ENCODE peak calls at places on chromosomes 4 and X, in eight cellular contexts. M is NCI-H1105; D is EL; O is AG08396; Y is naive thymus-derived CD8-positive, alpha-beta T cell; X is stimulated activated CD8-positive, alpha-beta memory T cell treated with anti-CD3 and anti-CD28 coated beads, Interleukin-7, amount 100 ng/mL, for 1 hour; F is activated CD4-positive, alpha-beta T cell treated with anti-CD3 and anti-CD28 coated beads, Interleukin-2, amount 50 U/mL, for 1 hour; S is Calu3. K is an unnamed sample.

GRCh38 chr4:19236473-19236872 is 1015.2 kb upstream of the SLIT2 start:
- DNase-seq in M (no peak), D (no peak), O (no peak), Y (no peak), X (no peak), F (no peak), S (no peak), K (no peak)

GRCh38 chrX:136850441-136851175 is 29.9 kb downstream of the RBMX start:
- DNase-seq in M (no peak), D (no peak), O (no peak), Y (no peak), X (no peak), F (no peak), S (no peak), K (no peak)

GRCh38 chr4:140003851-140004579 is 150.0 kb downstream of the MAML3 start:
- DNase-seq in M (no peak), D (no peak), O (no peak), Y (no peak), X (no peak), F (no peak), S (no peak), K (no peak)

GRCh38 chrX:43349363-43349762 is 306.7 kb upstream of the MAOA start:
- DNase-seq in M (no peak), D (peak), O (peak), Y (peak), X (no peak), F (peak), S (peak), K (peak)

GRCh38 chr4:45741897-45742296 is 382.0 kb downstream of the GABRG1 start:
- DNase-seq in M (no peak), D (no peak), O (no peak), Y (no peak), X (no peak), F (no peak), S (no peak), K (no peak)

GRCh38 chrX:94053575-94053974 is 379.6 kb downstream of the FAM133A start:
- DNase-seq in M (no peak), D (no peak), O (no peak), Y (no peak), X (no peak), F (no peak), S (no peak), K (no peak)

GRCh38 chr4:167031534-167032156 is 202.6 kb downstream of the SPOCK3 start:
- DNase-seq in M (no peak), D (peak), O (no peak), Y (no peak), X (no peak), F (no peak), S (no peak), K (no peak)

GRCh38 chrX:153662266-153662665 is 11.3 kb downstream of the PNCK start:
- DNase-seq in M (no peak), D (peak), O (no peak), Y (peak), X (peak), F (peak), S (peak), K (no peak)

GRCh38 chrX:40474205-40474626 is 106.6 kb upstream of the ATP6AP2 start:
- DNase-seq in M (no peak), D (no peak), O (no peak), Y (no peak), X (no peak), F (no peak), S (peak), K (no peak)

GRCh38 chrX:39212456-39212855 is 411.2 kb downstream of the MID1IP1 start:
- DNase-seq in M (no peak), D (no peak), O (no peak), Y (no peak), X (no peak), F (no peak), S (peak), K (no peak)

GRCh38 chrX:49230500-49231232 is 2.5 kb downstream of the CACNA1F start:
- DNase-seq in M (no peak), D (no peak), O (no peak), Y (peak), X (peak), F (peak), S (peak), K (peak)

GRCh38 chrX:30822719-30823118 is 66.3 kb downstream of the TAB3 start:
- DNase-seq in M (no peak), D (no peak), O (no peak), Y (no peak), X (no peak), F (no peak), S (no peak), K (no peak)

GRCh38 chr4:179836179-179837075 is 2394.2 kb upstream of the AGA start:
- DNase-seq in M (no peak), D (no peak), O (no peak), Y (no peak), X (no peak), F (no peak), S (no peak), K (no peak)

GRCh38 chr4:123444298-123444731 is 47.7 kb downstream of the SPRY1 start:
- DNase-seq in M (no peak), D (peak), O (peak), Y (peak), X (no peak), F (peak), S (peak), K (peak)

GRCh38 chr4:24584175-24584850 is at the start of gene DHX15:
- DNase-seq in M (peak), D (peak), O (peak), Y (peak), X (peak), F (peak), S (peak), K (peak)

GRCh38 chr4:26996745-26997144 is 136.1 kb downstream of the STIM2 start:
- DNase-seq in M (no peak), D (no peak), O (no peak), Y (no peak), X (no peak), F (no peak), S (no peak), K (no peak)

GRCh38 chr4:186067757-186068385 is 1.1 kb upstream of the TLR3 start:
- DNase-seq in M (no peak), D (peak), O (peak), Y (peak), X (no peak), F (peak), S (peak), K (peak)

GRCh38 chrX:96480081-96480480 is 204.6 kb upstream of the DIAPH2 start:
- DNase-seq in M (no peak), D (peak), O (peak), Y (no peak), X (no peak), F (no peak), S (no peak), K (no peak)

GRCh38 chr4:3317656-3318211 is 24.9 kb downstream of the RGS12 start:
- DNase-seq in M (no peak), D (no peak), O (no peak), Y (no peak), X (no peak), F (no peak), S (no peak), K (no peak)

GRCh38 chrX:153421856-153422255 is 10.6 kb downstream of the ZFP92 start:
- DNase-seq in M (no peak), D (no peak), O (no peak), Y (no peak), X (no peak), F (no peak), S (no peak), K (no peak)

GRCh38 chr4:185550933-185551332 is 15.6 kb upstream of the PDLIM3 start:
- DNase-seq in M (no peak), D (no peak), O (no peak), Y (no peak), X (no peak), F (no peak), S (no peak), K (no peak)

GRCh38 chr4:78293841-78294301 is 236.7 kb downstream of the FRAS1 start:
- DNase-seq in M (no peak), D (peak), O (peak), Y (no peak), X (no peak), F (no peak), S (peak), K (no peak)

GRCh38 chr4:71456841-71457240 is 118.0 kb downstream of the SLC4A4 start:
- DNase-seq in M (no peak), D (peak), O (peak), Y (no peak), X (no peak), F (no peak), S (no peak), K (no peak)

GRCh38 chr4:119858176-119858575 is 208.5 kb downstream of the MAD2L1 start:
- DNase-seq in M (no peak), D (peak), O (no peak), Y (no peak), X (no peak), F (no peak), S (no peak), K (no peak)

GRCh38 chr4:137881641-137882040 is 349.3 kb upstream of the PCDH18 start:
- DNase-seq in M (no peak), D (no peak), O (no peak), Y (no peak), X (no peak), F (no peak), S (no peak), K (no peak)

GRCh38 chr4:37893164-37893563 is 2.3 kb downstream of the TBC1D1 start:
- DNase-seq in M (no peak), D (no peak), O (no peak), Y (no peak), X (no peak), F (no peak), S (no peak), K (no peak)

GRCh38 chrX:119942173-119942819 is 1.3 kb downstream of the NKAP start:
- DNase-seq in M (no peak), D (no peak), O (no peak), Y (no peak), X (no peak), F (no peak), S (no peak), K (no peak)

GRCh38 chrX:103839404-103839803 is 7.3 kb upstream of the RAB9B start:
- DNase-seq in M (no peak), D (no peak), O (no peak), Y (no peak), X (no peak), F (no peak), S (no peak), K (no peak)

GRCh38 chr4:6275898-6276563 is 6.4 kb downstream of the WFS1 start:
- DNase-seq in M (no peak), D (no peak), O (no peak), Y (no peak), X (no peak), F (no peak), S (no peak), K (no peak)

GRCh38 chr4:167985565-167985964 is 106.8 kb upstream of the ANXA10 start:
- DNase-seq in M (no peak), D (no peak), O (no peak), Y (no peak), X (no peak), F (no peak), S (no peak), K (no peak)

GRCh38 chrX:47571215-47571614 is 10.2 kb downstream of the ARAF start:
- DNase-seq in M (no peak), D (no peak), O (no peak), Y (no peak), X (no peak), F (no peak), S (no peak), K (no peak)

GRCh38 chrX:153819398-153820083 is 10.8 kb downstream of the PDZD4 start:
- DNase-seq in M (no peak), D (no peak), O (no peak), Y (no peak), X (no peak), F (no peak), S (no peak), K (no peak)

K was measured in naive thymus-derived CD4-positive, alpha-beta T cell.